ENCODE peak calls at places on chromosomes 6 and 20, in ten cellular contexts. G, X, S, U, H, P, C, I, R and D are unnamed samples.

GRCh38 chr20:47669157-47669425 is 116.2 kb downstream of the SULF2 start:
- DNase-seq in I (no peak), X (no peak), S (no peak), C (no peak), G (no peak), U (no peak), R (no peak), P (no peak), H (no peak), D (no peak)

GRCh38 chr6:33632603-33633039 is 11.5 kb downstream of the ITPR3 start:
- DNase-seq in R (no peak), G (peak; percentile 94), C (peak; percentile 72), I (peak; percentile 43), U (peak; percentile 80), S (no peak), P (no peak), H (peak; percentile 30), X (peak; percentile 45), D (peak; percentile 41)

GRCh38 chr6:36786055-36786675 is 53.1 kb downstream of the CPNE5 start:
- DNase-seq in H (no peak), R (no peak), S (no peak), I (no peak), U (no peak), G (peak; percentile 82), P (no peak), X (no peak), C (no peak), D (no peak)

GRCh38 chr6:159400806-159401205 is 231.6 kb downstream of the FNDC1 start:
- DNase-seq in G (no peak), X (no peak), R (no peak), C (no peak), P (no peak), H (no peak), U (no peak), I (no peak), S (no peak), D (no peak)

GRCh38 chr6:22062807-22063408 is 233.9 kb downstream of the PRL start:
- DNase-seq in U (no peak), G (no peak), S (no peak), P (no peak), I (peak; percentile 30), R (no peak), X (no peak), H (no peak), C (no peak), D (no peak)

GRCh38 chr20:19765266-19765665 is 7.2 kb downstream of the RIN2 start:
- DNase-seq in I (no peak), U (no peak), C (no peak), R (no peak), G (no peak), S (no peak), X (no peak), P (no peak), H (no peak), D (no peak)

GRCh38 chr6:36355819-36356218 is 19.1 kb upstream of the BNIP5 start:
- DNase-seq in X (no peak), P (no peak), I (no peak), S (no peak), C (no peak), U (no peak), R (no peak), G (no peak), H (no peak), D (no peak)

GRCh38 chr20:49877254-49877990 is 37.9 kb downstream of the SPATA2 start:
- DNase-seq in I (no peak), G (no peak), S (no peak), R (no peak), H (no peak), X (no peak), P (no peak), C (no peak), U (no peak), D (no peak)

GRCh38 chr20:59972037-59972801 is 14.0 kb downstream of the CDH26 start:
- DNase-seq in S (no peak), P (no peak), U (no peak), H (no peak), R (peak; percentile 99), X (no peak), G (no peak), C (peak; percentile 34), I (no peak), D (no peak)

GRCh38 chr6:100695445-100695844 is 185.7 kb downstream of the ASCC3 start:
- DNase-seq in U (no peak), P (no peak), C (no peak), S (no peak), I (no peak), G (no peak), R (no peak), X (no peak), H (no peak), D (no peak)

GRCh38 chr20:37947943-37948342 is 45.0 kb downstream of the VSTM2L start:
- DNase-seq in I (no peak), P (no peak), X (no peak), S (no peak), R (no peak), G (peak; percentile 11), C (no peak), U (no peak), H (no peak), D (no peak)

DNA sequence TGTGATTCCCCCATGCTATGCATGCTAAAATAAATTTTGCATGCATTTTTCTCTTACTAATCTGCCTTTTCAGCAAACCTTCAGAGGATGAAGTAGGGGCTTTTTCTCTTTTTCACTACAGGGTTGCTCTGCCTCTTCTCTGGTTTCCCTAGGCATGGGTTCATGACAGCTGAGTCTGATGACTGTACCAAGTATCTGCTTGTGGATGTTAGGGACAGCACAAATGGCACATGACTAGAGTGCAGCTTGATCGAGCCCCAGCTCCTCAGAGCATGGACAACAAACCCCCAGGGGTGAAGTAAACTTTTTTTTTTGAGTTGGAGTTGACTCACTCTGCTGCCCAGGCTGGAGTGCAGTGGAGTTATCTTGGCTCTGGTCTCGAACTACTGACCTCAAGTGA is 57.1 kb upstream of the GCM1 start:
- DNase-seq in X (no peak), C (no peak), H (no peak), U (no peak), S (no peak), I (no peak), P (no peak), R (no peak), G (no peak), D (no peak)
- H3K4me1 ChIP-seq in X (no peaks in the 10 kb centered on the region), C (no peaks in the 10 kb centered on the region), H (no peaks in the 10 kb centered on the region), U (no peaks in the 10 kb centered on the region), S (no peaks in the 10 kb centered on the region), I (no peaks in the 10 kb centered on the region), P (no peaks in the 10 kb centered on the region), R (no peaks in the 10 kb centered on the region), G (no peaks in the 10 kb centered on the region), D (no peaks in the 10 kb centered on the region)

GRCh38 chr6:161418458-161418945 is 144.6 kb upstream of the AGPAT4 start:
- DNase-seq in I (peak; percentile 73), G (no peak), P (peak; percentile 66), R (no peak), H (peak; percentile 38), S (peak; percentile 20), X (no peak), C (peak; percentile 53), U (peak; percentile 61), D (peak; percentile 78)
- TF ChIP-seq CTCF in I (peak; percentile 45), G (peak; percentile 81), P (peak; percentile 76), R (peak; percentile 89), H (peak; percentile 57), S (peak; percentile 54), X (no peak), C (peak; percentile 47), U (peak; percentile 82), D (peak; percentile 85)

DNA sequence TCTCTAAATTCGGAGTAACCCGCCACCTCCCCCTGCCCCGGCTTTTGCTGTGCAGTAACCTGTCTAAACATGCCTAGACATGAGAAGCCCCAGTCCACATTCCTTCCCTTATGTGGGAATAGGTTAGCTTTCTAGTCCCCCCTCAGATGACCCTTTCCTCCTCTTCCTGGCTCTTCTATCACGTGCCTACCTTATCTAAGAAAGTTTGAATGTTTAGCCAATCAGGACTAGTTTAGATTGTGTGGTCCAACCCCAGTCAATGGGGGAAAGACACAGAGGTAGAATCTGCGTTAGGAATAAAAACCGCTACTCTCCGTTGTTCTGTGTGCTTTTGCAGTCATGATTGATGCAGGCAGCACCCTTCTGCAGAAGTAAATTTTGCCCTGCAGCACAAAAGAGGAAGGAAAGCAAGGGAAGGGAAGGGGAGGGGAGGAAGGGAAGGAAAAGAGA is 69.0 kb upstream of the CD93 start:
- DNase-seq in U (no peak), C (no peak), S (no peak), P (no peak), R (peak; percentile 64), I (no peak), G (peak; percentile 18), X (no peak), H (no peak), D (no peak)
- H3K4me1 ChIP-seq in U (peaks cover 25% of the 10 kb centered on the region), C (peaks cover 6% of the 10 kb centered on the region), S (no peaks in the 10 kb centered on the region), P (peaks cover 73% of the 10 kb centered on the region), R (peaks cover 23% of the 10 kb centered on the region), I (peaks cover 47% of the 10 kb centered on the region), G (peaks cover 4% of the 10 kb centered on the region), X (peaks cover 21% of the 10 kb centered on the region), H (peaks cover 11% of the 10 kb centered on the region), D (peaks cover 36% of the 10 kb centered on the region)

GRCh38 chr6:37938909-37939308 is 119.4 kb downstream of the ZFAND3 start:
- DNase-seq in R (no peak), X (no peak), G (no peak), S (no peak), C (no peak), U (no peak), P (no peak), H (no peak), I (no peak), D (no peak)

GRCh38 chr6:37942606-37943376 is 123.3 kb downstream of the ZFAND3 start:
- DNase-seq in R (peak; percentile 32), C (no peak), G (no peak), U (no peak), X (no peak), I (no peak), H (no peak), P (no peak), S (no peak), D (no peak)

GRCh38 chr6:37940074-37940847 is 120.7 kb downstream of the ZFAND3 start:
- DNase-seq in I (peak; percentile 66), P (peak; percentile 55), H (peak; percentile 25), U (no peak), S (peak; percentile 20), R (no peak), C (no peak), X (no peak), G (no peak), D (no peak)

GRCh38 chr6:37946021-37946420 is 126.5 kb downstream of the ZFAND3 start:
- DNase-seq in P (no peak), H (no peak), R (no peak), S (no peak), U (no peak), I (no peak), C (no peak), X (no peak), G (no peak), D (no peak)

DNA sequence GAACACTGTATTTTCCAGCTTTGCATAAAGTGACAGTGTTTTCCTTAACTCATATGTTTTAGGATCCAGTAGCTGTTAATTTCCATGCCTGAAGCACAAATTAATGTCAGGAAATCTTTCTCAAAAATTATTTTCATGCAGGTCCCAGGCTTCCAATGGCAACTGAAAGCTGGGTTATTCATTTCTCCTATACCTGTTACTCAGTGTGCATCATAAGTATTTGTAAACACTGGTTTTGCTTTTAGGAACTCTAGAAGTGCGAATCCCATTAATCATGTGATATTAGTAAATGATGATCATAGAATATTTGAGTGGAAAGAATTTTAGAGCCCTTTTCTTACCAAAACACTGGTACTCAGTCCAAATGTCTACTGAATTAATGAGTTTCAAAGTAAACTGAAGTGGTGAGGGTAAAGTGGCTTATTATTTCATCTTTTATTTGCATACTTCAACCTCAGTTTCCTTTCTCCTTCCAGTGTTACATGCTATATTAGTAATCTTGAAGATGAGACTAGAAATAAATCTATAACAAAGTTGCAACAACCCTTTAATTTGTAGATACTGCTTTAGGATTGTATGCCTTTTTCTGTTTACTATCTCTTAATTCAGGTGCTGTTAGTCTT is 124.0 kb downstream of the ZFAND3 start:
- DNase-seq in I (no peak), X (no peak), S (no peak), C (no peak), R (no peak), H (no peak), U (no peak), G (no peak), P (no peak), D (no peak)
- TF ChIP-seq CTCF in I (no peak), X (no peak), S (no peak), C (no peak), R (no peak), H (no peak), U (no peak), G (no peak), P (no peak), D (no peak)